ENCODE peak calls at places on chromosomes 1 and 21, in six cellular contexts. P is PC-3, C is GM12878, U is endothelial cell of umbilical vein, T is hepatocyte, G is heart right ventricle. V is an unnamed sample. For H3K9me3 and H3K27me3, the result is how much of the 10 kb centered on the place peaks cover.

GRCh38 chr1:36161656-36162531 is 5.9 kb downstream of the MAP7D1 start:
- DNase-seq in P (peak), C (no peak), U (peak), T (peak), G (no peak), V (no peak)

GRCh38 chr21:28858424-28858823 is 134.3 kb downstream of the LTN1 start:
- DNase-seq in P (no peak), C (no peak), U (no peak), T (no peak), G (no peak), V (no peak)

GRCh38 chr1:170807432-170807831 is 127.9 kb upstream of the MROH9 start:
- DNase-seq in P (peak), C (no peak), U (no peak), T (no peak), G (no peak), V (peak)

GRCh38 chr1:167248707-167249642 is 28.3 kb downstream of the POU2F1 start:
- DNase-seq in P (no peak), C (no peak), U (no peak), T (no peak), G (no peak), V (no peak)

GRCh38 chr1:154759196-154759595 is 110.9 kb downstream of the KCNN3 start:
- DNase-seq in P (no peak), C (no peak), U (no peak), T (no peak), G (no peak), V (no peak)

GRCh38 chr1:29234471-29234870 is 1.9 kb upstream of the PTPRU start:
- DNase-seq in P (no peak), C (no peak), U (no peak), T (no peak), G (no peak), V (no peak)

GRCh38 chr1:93565496-93566221 is 116.0 kb downstream of the BCAR3 start:
- DNase-seq in P (no peak), C (no peak), U (no peak), T (no peak), G (no peak), V (peak)

GRCh38 chr1:101006553-101006952 is 19.0 kb downstream of the DPH5 start:
- DNase-seq in P (no peak), C (no peak), U (peak), T (no peak), G (no peak), V (no peak)

GRCh38 chr1:183277821-183278735 is 92.0 kb downstream of the LAMC2 start:
- DNase-seq in P (no peak), C (no peak), U (no peak), T (no peak), G (no peak), V (peak)

GRCh38 chr21:36479415-36480402 is at the start of gene CLDN14:
- DNase-seq in P (no peak), C (no peak), U (no peak), T (peak), G (no peak), V (no peak)

GRCh38 chr1:18939398-18940302 is 16.8 kb downstream of the IFFO2 start:
- DNase-seq in P (no peak), C (no peak), U (no peak), T (no peak), G (no peak), V (no peak)

GRCh38 chr21:29725025-29725736 is 214.6 kb downstream of the GRIK1 start:
- DNase-seq in P (peak), C (no peak), U (no peak), T (peak), G (no peak), V (no peak)

GRCh38 chr1:205998457-205999241 is 4.5 kb downstream of the RAB7B start:
- DNase-seq in P (no peak), C (no peak), U (no peak), T (no peak), G (no peak), V (no peak)

GRCh38 chr1:3026124-3026523 is 4.9 kb downstream of the ACTRT2 start:
- DNase-seq in P (no peak), C (no peak), U (no peak), T (no peak), G (no peak), V (no peak)
- H3K9me3 ChIP-seq in P (under half), C (under half), U (under half), T (under half), G (under half), V (under half)

DNA sequence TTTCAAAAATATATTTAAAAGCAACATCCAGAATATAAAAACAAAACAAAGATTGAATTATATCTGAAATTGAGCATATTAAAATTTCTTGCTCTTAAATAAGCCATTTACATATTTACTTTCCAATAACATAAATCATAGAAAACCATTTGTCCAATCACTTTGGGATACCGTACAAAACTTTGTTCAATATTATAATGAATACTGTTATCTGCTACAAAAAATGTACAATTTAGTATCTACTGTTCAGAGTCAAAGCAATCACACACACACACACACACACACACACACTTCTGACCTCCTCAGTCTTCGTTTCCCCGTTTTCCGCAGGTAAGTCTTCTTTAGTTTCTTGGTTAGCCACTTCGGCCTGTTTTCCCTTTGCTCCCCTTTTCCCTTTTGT is 4.0 kb downstream of the HMGN1 start:
- DNase-seq in P (no peak), C (no peak), U (no peak), T (no peak), G (no peak), V (no peak)
- H3K4me3 ChIP-seq in P (no peak), C (no peak), U (no peak), T (no peak), G (no peak), V (no peak)

DNA sequence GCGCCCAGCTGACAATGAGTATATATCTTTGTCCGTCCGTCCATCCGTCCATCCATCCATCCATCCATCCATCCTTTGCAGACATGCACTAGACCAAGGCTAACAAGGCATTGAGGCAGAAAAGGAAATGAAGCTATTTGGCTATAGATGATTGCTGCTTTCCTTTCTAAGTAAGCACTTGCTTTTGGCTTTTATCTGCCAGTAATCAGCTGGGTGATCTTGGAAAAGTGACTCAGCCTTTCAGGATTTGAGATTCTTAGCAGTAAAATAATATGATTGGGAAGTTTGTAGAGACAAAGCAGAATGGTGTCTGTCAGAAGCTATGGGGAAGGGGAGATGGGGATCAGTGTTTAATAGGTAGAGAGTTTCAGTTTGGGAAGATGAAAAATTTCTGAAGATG is 22.7 kb downstream of the ZFYVE9 start:
- DNase-seq in P (peak), C (no peak), U (peak), T (no peak), G (no peak), V (no peak)
- H3K27me3 ChIP-seq in P (under half), C (under half), U (under half), T (under half), G (under half), V (under half)

DNA sequence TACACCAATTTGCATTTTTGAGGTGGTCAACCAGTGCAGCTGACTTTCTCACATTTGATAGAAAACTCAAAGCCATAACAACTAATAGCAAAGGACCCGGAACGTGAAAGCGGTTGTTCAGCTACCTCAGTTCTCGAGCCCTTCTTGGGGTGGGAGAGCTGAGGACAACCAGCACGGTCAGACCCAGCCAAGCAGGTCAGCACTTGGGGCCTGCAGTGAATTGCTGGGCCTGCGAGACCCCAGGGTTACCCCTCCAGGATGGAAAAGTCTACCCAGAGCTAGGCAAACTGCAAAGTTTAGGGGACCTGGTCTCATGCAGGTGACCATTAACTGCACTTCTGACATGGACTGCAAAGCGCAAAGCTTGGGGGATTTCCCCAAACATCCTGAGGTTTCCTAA is 23.8 kb upstream of the AJAP1 start:
- DNase-seq in P (no peak), C (no peak), U (no peak), T (no peak), G (no peak), V (no peak)
- H3K9me3 ChIP-seq in P (under half), C (under half), U (under half), T (under half), G (under half), V (under half)

DNA sequence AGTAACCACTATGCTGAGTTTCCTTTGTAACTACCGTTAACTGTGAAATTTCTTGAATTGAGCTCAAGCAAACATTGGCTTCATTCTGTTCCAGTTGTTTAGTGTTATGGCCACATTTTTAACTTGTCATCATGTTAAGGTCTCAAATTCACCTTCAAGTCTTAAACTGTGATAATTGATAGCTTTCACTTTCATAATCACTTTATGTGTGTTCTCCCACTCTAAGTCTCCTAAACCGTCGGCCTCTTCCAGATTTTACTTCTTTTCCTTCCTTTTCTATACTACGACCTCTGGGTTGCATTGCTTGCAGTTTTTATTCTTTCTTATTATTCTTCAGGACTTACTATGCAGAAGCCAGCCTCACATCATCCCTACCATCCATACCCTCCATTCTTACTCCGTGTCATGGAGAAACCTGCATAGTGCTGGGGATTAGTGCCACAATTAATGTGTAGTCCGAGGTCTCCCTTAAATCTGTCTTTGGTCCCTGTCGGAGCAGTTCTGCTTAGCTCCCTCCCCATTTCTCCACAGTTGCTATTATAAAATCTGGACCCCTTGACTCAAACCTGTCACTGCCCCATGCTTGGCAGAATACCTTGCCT is 5.9 kb downstream of the KIF1B start:
- DNase-seq in P (no peak), C (no peak), U (peak), T (no peak), G (no peak), V (no peak)
- H3K4me3 ChIP-seq in P (no peak), C (peak), U (no peak), T (no peak), G (peak), V (no peak)

GRCh38 chr1:219322766-219323165 is 149.1 kb downstream of the LYPLAL1 start:
- DNase-seq in P (no peak), C (no peak), U (peak), T (no peak), G (no peak), V (no peak)
- H3K27me3 ChIP-seq in P (under half), C (under half), U (under half), T (under half), G (under half), V (under half)

DNA sequence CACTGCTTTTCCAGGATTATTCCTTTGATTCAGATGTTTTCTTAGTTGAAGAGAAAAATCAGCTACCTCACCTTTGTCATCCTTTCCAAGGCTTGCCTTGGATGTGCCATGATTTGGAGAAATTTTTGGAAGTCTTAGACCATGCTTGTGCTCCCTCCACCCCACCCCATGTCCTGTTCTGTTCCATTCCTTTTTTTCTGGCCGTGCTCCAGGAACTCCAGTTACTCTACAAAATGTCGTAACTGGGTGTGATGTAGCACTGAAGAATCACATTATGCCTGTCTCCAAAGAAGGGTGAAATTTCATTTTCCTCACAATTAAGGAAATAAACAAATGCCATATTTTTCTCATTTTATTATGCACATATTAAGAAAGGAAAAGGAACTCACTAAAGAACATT is 217.8 kb upstream of the ZRANB2 start:
- DNase-seq in P (no peak), C (no peak), U (no peak), T (no peak), G (no peak), V (no peak)
- H3K9me3 ChIP-seq in P (under half), C (under half), U (under half), T (under half), G (under half), V (under half)

DNA sequence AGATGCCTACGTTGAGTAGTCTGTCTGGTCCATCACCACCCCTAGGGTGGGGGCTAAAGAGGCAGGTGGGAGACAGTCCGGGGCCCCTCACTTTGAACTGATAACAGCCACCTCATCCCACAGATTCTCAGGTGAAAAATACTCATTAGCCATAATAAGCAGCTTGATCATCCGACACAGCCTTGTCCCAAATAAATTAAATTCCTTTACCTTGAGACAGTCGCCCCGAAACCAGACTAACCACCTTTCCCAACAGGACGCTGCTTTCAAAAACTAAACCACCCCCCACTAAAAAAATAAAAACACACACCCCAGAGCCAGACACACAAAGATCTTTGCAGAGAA is 103.3 kb downstream of the CASZ1 start:
- DNase-seq in P (peak), C (no peak), U (no peak), T (no peak), G (no peak), V (no peak)
- H3K4me3 ChIP-seq in P (peak), C (peak), U (peak), T (peak), G (peak), V (peak)

DNA sequence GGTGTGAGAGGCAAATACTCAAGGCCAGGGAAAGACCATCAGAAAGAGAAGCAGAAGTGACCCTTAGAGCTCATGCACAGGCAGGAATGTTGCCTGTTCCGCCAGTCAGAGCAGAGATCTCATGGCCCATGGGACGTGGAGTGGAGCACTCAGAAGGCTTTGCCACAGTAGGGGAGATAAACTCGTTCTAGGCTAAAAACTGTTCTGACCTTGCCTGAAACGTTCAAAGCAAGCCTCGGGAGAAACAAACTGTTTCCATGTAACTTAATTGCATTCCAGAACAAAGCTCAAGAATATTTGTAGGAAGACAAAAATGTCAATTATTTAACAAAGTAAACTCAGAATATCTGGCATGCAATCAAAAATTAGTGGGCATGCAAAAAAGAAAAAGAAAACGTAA is 20.7 kb upstream of the SLC19A1 start:
- DNase-seq in P (no peak), C (no peak), U (no peak), T (no peak), G (no peak), V (no peak)
- H3K27me3 ChIP-seq in P (half or more), C (under half), U (under half), T (under half), G (under half), V (under half)

GRCh38 chr21:32803651-32804050 is 32.1 kb upstream of the PAXBP1 start:
- DNase-seq in P (no peak), C (no peak), U (peak), T (no peak), G (no peak), V (no peak)
- H3K9me3 ChIP-seq in P (under half), C (under half), U (under half), T (under half), G (under half), V (under half)

V was measured in MG63.